ENCODE peak calls at places on chromosomes 5 and 9, in eight cellular contexts. C, Y, W, V, Q, A, M and B are unnamed samples.

GRCh38 chr9:137078701-137079400 is 1.5 kb downstream of the UAP1L1 start:
- DNase-seq in V (no peak), C (no peak), W (peak), Q (no peak), M (no peak), Y (no peak), A (no peak), B (peak)

GRCh38 chr9:4225291-4226119 is 74.4 kb downstream of the GLIS3 start:
- DNase-seq in A (no peak), M (no peak), Q (no peak), W (no peak), Y (peak), V (no peak), C (no peak), B (no peak)

GRCh38 chr9:137326436-137327060 is 24.5 kb upstream of the NRARP start:
- DNase-seq in C (no peak), A (peak), M (no peak), Y (no peak), Q (no peak), V (no peak), W (no peak), B (no peak)

GRCh38 chr9:82891321-82891720 is 171.6 kb downstream of the RASEF start:
- DNase-seq in W (no peak), A (no peak), Y (no peak), V (no peak), M (no peak), C (no peak), Q (no peak), B (no peak)

GRCh38 chr5:37787742-37788141 is 52.1 kb downstream of the GDNF start:
- DNase-seq in Q (no peak), C (no peak), V (no peak), M (no peak), W (no peak), A (no peak), Y (no peak), B (no peak)

GRCh38 chr5:10583663-10584572 is 20.0 kb downstream of the ANKRD33B start:
- DNase-seq in A (no peak), Q (no peak), M (no peak), V (no peak), C (no peak), Y (no peak), W (no peak), B (no peak)

GRCh38 chr9:117424291-117424690 is 9.4 kb upstream of the ASTN2 start:
- DNase-seq in M (no peak), A (no peak), Y (no peak), W (no peak), Q (no peak), C (no peak), V (no peak), B (no peak)

GRCh38 chr5:80960531-80961375 is 590 bp downstream of the RASGRF2 start:
- DNase-seq in Q (no peak), C (peak), Y (peak), V (no peak), M (no peak), A (peak), W (no peak), B (peak)

GRCh38 chr9:113650207-113651131 is 186.9 kb downstream of the RGS3 start:
- DNase-seq in C (no peak), Y (peak), V (no peak), Q (no peak), W (peak), M (no peak), A (no peak), B (no peak)

GRCh38 chr9:131432597-131433301 is 38.9 kb downstream of the PRRC2B start:
- DNase-seq in C (no peak), M (no peak), Y (no peak), Q (no peak), V (no peak), W (peak), A (no peak), B (no peak)

GRCh38 chr9:78035369-78035993 is 3.9 kb upstream of the GNAQ start:
- DNase-seq in Y (peak), V (peak), C (no peak), W (peak), Q (no peak), M (no peak), A (peak), B (peak)

GRCh38 chr9:130626249-130626982 is 38.0 kb upstream of the PRDM12 start:
- DNase-seq in Y (peak), A (no peak), Q (no peak), M (no peak), W (no peak), C (no peak), V (no peak), B (no peak)

GRCh38 chr9:85038824-85039540 is 369.5 kb downstream of the NTRK2 start:
- DNase-seq in C (no peak), M (no peak), A (no peak), Y (no peak), V (no peak), W (no peak), Q (no peak), B (no peak)

GRCh38 chr5:146878471-146879172 is at the start of gene PPP2R2B:
- DNase-seq in W (peak), A (no peak), M (no peak), C (peak), V (peak), Y (peak), Q (no peak), B (peak)

GRCh38 chr9:130912932-130913598 is 16.5 kb upstream of the QRFP start:
- DNase-seq in A (no peak), Q (no peak), Y (no peak), M (peak), W (peak), C (peak), V (no peak), B (no peak)

GRCh38 chr9:114294664-114295063 is 28.2 kb upstream of the ORM1 start:
- DNase-seq in V (no peak), A (no peak), M (no peak), Y (no peak), C (no peak), Q (no peak), W (no peak), B (no peak)

GRCh38 chr9:10674586-10674985 is 61.8 kb upstream of the PTPRD start:
- DNase-seq in W (no peak), A (no peak), V (no peak), Q (no peak), C (no peak), M (no peak), Y (no peak), B (no peak)

GRCh38 chr5:159038907-159039306 is 60.8 kb downstream of the EBF1 start:
- DNase-seq in C (no peak), Q (no peak), Y (no peak), V (no peak), W (no peak), M (no peak), A (no peak), B (no peak)

GRCh38 chr5:79109527-79110492 is 1.8 kb upstream of the BHMT start:
- DNase-seq in M (no peak), A (no peak), Y (peak), Q (no peak), V (no peak), W (no peak), C (peak), B (no peak)

GRCh38 chr5:66982514-66982913 is 214.1 kb downstream of the CD180 start:
- DNase-seq in A (no peak), Y (no peak), Q (no peak), V (no peak), C (no peak), W (no peak), M (no peak), B (no peak)

GRCh38 chr9:123356851-123357747 is 1.1 kb downstream of the CRB2 start:
- DNase-seq in M (no peak), V (no peak), W (no peak), Q (no peak), C (no peak), Y (no peak), A (no peak), B (no peak)

GRCh38 chr5:72440207-72440638 is 67.0 kb downstream of the ZNF366 start:
- DNase-seq in V (no peak), W (no peak), Q (no peak), M (no peak), A (no peak), Y (no peak), C (no peak), B (no peak)

GRCh38 chr5:35317586-35317985 is 87.3 kb upstream of the PRLR start:
- DNase-seq in Q (no peak), Y (no peak), A (no peak), W (no peak), V (no peak), M (no peak), C (no peak), B (no peak)

GRCh38 chr9:97571664-97572063 is 61.5 kb downstream of the TSTD2 start:
- DNase-seq in Y (no peak), V (no peak), C (no peak), A (no peak), Q (no peak), W (peak), M (no peak), B (no peak)

GRCh38 chr5:37637165-37637845 is 202.5 kb downstream of the GDNF start:
- DNase-seq in Y (peak), A (no peak), Q (no peak), W (no peak), V (no peak), M (no peak), C (no peak), B (no peak)

GRCh38 chr5:154072782-154073171 is 34.0 kb downstream of the MFAP3 start:
- DNase-seq in M (no peak), C (peak), W (no peak), Y (no peak), V (peak), Q (no peak), A (no peak), B (no peak)

GRCh38 chr9:108551030-108551964 is 304.5 kb downstream of the ACTL7B start:
- DNase-seq in W (no peak), M (no peak), C (peak), Q (no peak), Y (peak), V (no peak), A (no peak), B (no peak)

GRCh38 chr5:44943637-44944036 is 134.9 kb downstream of the MRPS30 start:
- DNase-seq in C (no peak), V (no peak), M (no peak), Y (no peak), W (no peak), Q (no peak), A (no peak), B (no peak)

GRCh38 chr9:33782395-33783152 is 12.8 kb upstream of the PRSS3 start:
- DNase-seq in Y (peak), M (no peak), W (no peak), A (no peak), Q (no peak), V (no peak), C (no peak), B (no peak)

GRCh38 chr9:97983524-97984187 is 515 bp downstream of the ANP32B start:
- DNase-seq in A (peak), C (peak), Y (peak), Q (no peak), M (no peak), W (peak), V (peak), B (peak)

GRCh38 chr9:82490019-82490499 is 501.5 kb downstream of the SPATA31D1 start:
- DNase-seq in A (no peak), W (no peak), Q (no peak), C (no peak), M (no peak), V (no peak), Y (no peak), B (no peak)

GRCh38 chr9:109143881-109144562 is 23.0 kb downstream of the FRRS1L start:
- DNase-seq in W (no peak), Q (no peak), C (no peak), M (no peak), V (no peak), Y (peak), A (no peak), B (no peak)

GRCh38 chr9:130955947-130956621 is 17.0 kb upstream of the FIBCD1 start:
- DNase-seq in W (no peak), Y (no peak), A (no peak), Q (no peak), M (no peak), V (no peak), C (no peak), B (no peak)

GRCh38 chr9:78668148-78668825 is 371.4 kb downstream of the PSAT1 start:
- DNase-seq in Y (no peak), C (no peak), W (no peak), A (no peak), Q (no peak), M (no peak), V (no peak), B (no peak)

GRCh38 chr5:16690243-16690839 is 73.5 kb upstream of the RETREG1 start:
- DNase-seq in A (no peak), Y (peak), C (no peak), V (no peak), M (no peak), W (no peak), Q (no peak), B (no peak)

GRCh38 chr5:1975898-1976765 is 93.4 kb upstream of the IRX4 start:
- DNase-seq in V (no peak), C (no peak), M (no peak), Y (no peak), Q (no peak), W (no peak), A (no peak), B (no peak)

GRCh38 chr9:109437286-109437685 is 60.8 kb downstream of the PTPN3 start:
- DNase-seq in V (no peak), C (no peak), Q (no peak), A (no peak), M (no peak), Y (no peak), W (no peak), B (no peak)

GRCh38 chr5:125054106-125054505 is 307.7 kb upstream of the ZNF608 start:
- DNase-seq in C (no peak), A (no peak), V (no peak), W (no peak), Y (no peak), Q (no peak), M (no peak), B (no peak)

DNA sequence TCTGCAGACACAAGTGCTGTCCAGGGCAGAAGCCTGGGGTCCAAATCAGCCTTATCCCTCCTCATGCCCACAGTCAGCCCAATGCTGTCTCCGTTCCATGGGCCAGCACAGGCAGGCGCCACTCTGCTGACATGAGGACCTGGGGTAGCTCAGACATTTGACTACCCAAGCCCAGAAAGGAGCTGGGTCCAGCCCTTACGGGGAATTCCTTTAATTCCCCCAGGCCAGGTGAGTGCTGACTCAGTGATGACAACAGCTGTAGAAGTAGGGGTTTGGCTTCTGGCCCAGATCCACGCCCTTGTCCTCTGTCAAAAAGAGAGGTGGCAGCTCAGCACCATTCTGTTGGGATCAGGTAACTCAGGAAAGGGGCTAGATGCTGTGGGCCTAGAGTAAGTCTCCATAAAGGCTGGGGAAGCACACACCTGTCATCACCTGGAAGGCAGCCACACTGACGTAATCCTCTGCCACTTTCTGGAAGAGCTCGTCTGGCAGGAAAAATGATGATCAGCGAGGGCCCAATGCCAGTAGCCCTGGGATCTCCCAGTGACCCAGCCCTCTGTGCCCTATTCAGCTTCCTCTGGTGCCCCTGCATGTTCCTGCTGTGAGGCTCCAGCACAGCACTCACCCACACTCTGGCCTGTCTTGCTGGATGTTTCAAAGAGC is 1.9 kb downstream of the RAB24 start:
- DNase-seq in V (peak), C (no peak), A (no peak), Y (no peak), W (peak), M (no peak), Q (no peak), B (peak)
- TF ChIP-seq EP300 in V (no peak), C (no peak), A (no peak), Y (no peak), W (no peak), M (no peak), Q (no peak), B (no peak)

DNA sequence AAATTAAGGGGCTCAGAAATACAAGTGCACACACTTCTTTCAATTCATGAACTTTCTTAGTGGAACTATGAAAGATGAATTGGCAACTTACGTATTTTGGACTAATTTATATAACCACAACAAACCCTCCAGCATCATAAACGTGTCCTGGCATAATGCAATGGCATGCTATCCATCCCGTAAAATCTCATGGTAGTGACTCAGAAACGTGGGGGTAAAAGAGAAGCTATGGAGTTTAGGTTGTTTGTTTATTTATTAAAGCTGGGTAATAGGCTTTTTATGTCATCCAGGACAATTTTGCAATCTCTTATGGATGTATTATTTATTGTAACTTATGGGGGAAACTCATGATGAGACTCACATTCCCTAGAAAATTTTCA is 106.3 kb downstream of the GDA start:
- DNase-seq in C (no peak), Y (no peak), M (no peak), Q (no peak), A (no peak), V (no peak), W (no peak), B (no peak)
- TF ChIP-seq EP300 in C (no peak), Y (no peak), M (no peak), Q (no peak), A (no peak), V (no peak), W (no peak), B (no peak)

DNA sequence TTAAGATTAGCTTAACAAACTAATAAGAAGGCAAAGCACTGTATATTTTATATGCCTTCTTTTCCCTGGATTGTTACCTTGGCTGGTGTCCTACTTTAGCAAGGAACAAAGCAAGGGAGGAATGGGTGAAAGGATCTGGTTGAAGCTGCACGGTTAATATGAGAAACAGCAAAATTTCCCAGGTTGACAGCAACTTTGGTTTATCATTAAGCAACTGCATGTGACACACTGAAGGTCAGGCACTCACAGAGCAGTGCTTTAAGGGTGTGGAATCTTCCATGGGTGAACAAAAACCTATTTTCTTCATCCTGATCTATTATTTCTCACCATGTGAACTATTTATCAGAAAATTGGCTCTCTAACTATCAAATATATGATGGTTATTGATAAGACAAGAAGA is 109.0 kb upstream of the ATP10B start:
- DNase-seq in Y (no peak), V (no peak), C (no peak), A (no peak), W (no peak), Q (no peak), M (no peak), B (no peak)
- TF ChIP-seq EP300 in Y (no peak), V (no peak), C (no peak), A (no peak), W (no peak), Q (no peak), M (no peak), B (no peak)

GRCh38 chr9:89916001-89916635 is 311.3 kb downstream of the GADD45G start:
- DNase-seq in V (no peak), W (no peak), Y (no peak), M (no peak), C (no peak), A (no peak), Q (no peak), B (no peak)

GRCh38 chr9:89915187-89915586 is 310.4 kb downstream of the GADD45G start:
- DNase-seq in Q (no peak), Y (no peak), V (no peak), W (no peak), A (no peak), M (no peak), C (no peak), B (no peak)

GRCh38 chr9:89917861-89918260 is 313.0 kb downstream of the GADD45G start:
- DNase-seq in Q (no peak), Y (no peak), V (no peak), M (no peak), A (no peak), W (no peak), C (no peak), B (no peak)

GRCh38 chr9:89912605-89912953 is 307.8 kb downstream of the GADD45G start:
- DNase-seq in M (no peak), Y (no peak), V (no peak), W (no peak), C (no peak), A (no peak), Q (no peak), B (no peak)

DNA sequence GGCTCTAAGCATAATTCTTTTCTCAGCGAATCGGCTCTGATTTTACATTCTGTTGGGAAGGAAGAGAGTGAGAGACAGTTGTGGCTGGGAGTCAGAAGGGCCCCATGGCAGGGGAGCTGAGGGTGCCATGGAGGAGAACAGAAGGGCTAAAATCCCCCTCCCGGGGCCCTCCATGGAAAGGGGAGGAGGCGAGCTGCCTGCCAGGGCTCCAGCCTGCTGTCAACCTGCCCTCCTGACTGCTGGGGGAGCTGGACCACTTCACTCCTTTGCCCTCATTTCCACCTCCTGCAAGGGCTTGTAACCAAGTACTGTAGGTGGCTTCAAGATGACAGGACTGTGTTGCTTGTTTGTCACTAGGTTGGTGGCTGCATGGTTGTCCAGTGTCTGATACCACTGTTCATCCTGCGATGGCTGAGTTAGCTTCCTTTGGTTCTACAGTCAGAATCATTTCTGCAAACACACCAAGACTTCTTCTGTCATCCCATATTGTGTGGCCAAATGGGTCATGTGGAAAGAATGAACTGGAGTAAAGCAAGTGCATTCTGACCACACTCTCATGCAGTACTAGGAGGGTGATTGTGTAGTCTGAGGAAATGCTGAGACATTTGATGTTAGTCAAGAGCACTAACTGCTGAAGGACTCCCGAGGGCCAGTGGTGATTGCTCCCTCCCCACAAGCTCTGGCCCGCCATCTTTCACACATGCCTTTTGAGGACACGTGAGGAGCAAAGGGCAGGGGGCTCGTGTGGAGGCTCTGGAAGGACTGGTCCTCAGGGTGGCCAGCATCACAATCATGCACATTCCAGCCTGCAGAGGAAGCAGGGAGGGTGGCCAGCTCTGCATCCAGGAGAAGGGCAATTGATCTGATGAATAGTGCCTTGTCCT is 307.2 kb downstream of the GADD45G start:
- DNase-seq in C (no peak), M (no peak), Y (no peak), A (no peak), Q (no peak), W (no peak), V (no peak), B (no peak)
- TF ChIP-seq EP300 in C (no peak), M (no peak), Y (no peak), A (no peak), Q (no peak), W (no peak), V (no peak), B (no peak)

GRCh38 chr9:6676254-6676928 is 30.9 kb upstream of the GLDC start:
- DNase-seq in Q (no peak), A (no peak), Y (no peak), W (no peak), M (no peak), C (no peak), V (no peak), B (no peak)
- TF ChIP-seq EP300 in Q (no peak), A (no peak), Y (no peak), W (no peak), M (no peak), C (no peak), V (no peak), B (no peak)